ENCODE peak calls at places on chromosomes 12 and 14, in eight cellular contexts. H is stimulated activated CD4-positive, alpha-beta T cell treated with anti-CD3 and anti-CD28 coated beads, Interleukin-1b, Interleukin-23, amount 100 ng/mL, for 1 hour; O is left ventricle myocardium inferior; D is NCI-H1092; R is GM03348; U is naive thymus-derived CD4-positive, alpha-beta T cell; Q is breast epithelium; P is stimulated activated naive CD4-positive, alpha-beta T cell. Z is an unnamed sample.

GRCh38 chr14:23364164-23364571 is 804 bp downstream of the EFS start:
- DNase-seq in H (no peak), O (no peak), D (no peak), R (peak; percentile 43), U (no peak), Q (peak; percentile 77), P (no peak), Z (peak; percentile 42)

GRCh38 chr12:106981781-106982180 is 5.2 kb downstream of the MTERF2 start:
- DNase-seq in H (no peak), O (no peak), D (no peak), R (no peak), U (no peak), Q (no peak), P (no peak), Z (no peak)

GRCh38 chr12:114064497-114064896 is 98.4 kb upstream of the RBM19 start:
- DNase-seq in H (no peak), O (no peak), D (no peak), R (no peak), U (no peak), Q (no peak), P (no peak), Z (no peak)

GRCh38 chr14:78933948-78934524 is 763.9 kb downstream of the NRXN3 start:
- DNase-seq in H (no peak), O (no peak), D (peak; percentile 0), R (peak; percentile 51), U (no peak), Q (no peak), P (no peak), Z (peak; percentile 33)

GRCh38 chr12:47730341-47730744 is 5.1 kb upstream of the ENDOU start:
- DNase-seq in H (no peak), O (no peak), D (no peak), R (no peak), U (no peak), Q (no peak), P (no peak), Z (peak; percentile 50)

GRCh38 chr12:75784591-75784990 is 247.0 kb downstream of the PHLDA1 start:
- DNase-seq in H (no peak), O (peak; percentile 30), D (peak; percentile 68), R (peak; percentile 15), U (no peak), Q (peak; percentile 78), P (no peak), Z (peak; percentile 9)

GRCh38 chr14:85247071-85247470 is 282.9 kb upstream of the FLRT2 start:
- DNase-seq in H (no peak), O (no peak), D (no peak), R (no peak), U (no peak), Q (no peak), P (no peak), Z (no peak)

GRCh38 chr12:3088251-3088650 is 11.1 kb downstream of the TSPAN9 start:
- DNase-seq in H (no peak), O (no peak), D (no peak), R (peak; percentile 37), U (no peak), Q (no peak), P (no peak), Z (no peak)

GRCh38 chr14:73879027-73879426 is 7.6 kb upstream of the ZNF410 start:
- DNase-seq in H (no peak), O (no peak), D (no peak), R (no peak), U (no peak), Q (no peak), P (no peak), Z (no peak)

GRCh38 chr12:92668739-92669138 is 34.0 kb upstream of the PLEKHG7 start:
- DNase-seq in H (no peak), O (no peak), D (no peak), R (no peak), U (no peak), Q (no peak), P (no peak), Z (no peak)

GRCh38 chr12:94779520-94779919 is 129.2 kb upstream of the TMCC3 start:
- DNase-seq in H (no peak), O (no peak), D (no peak), R (peak; percentile 53), U (no peak), Q (no peak), P (no peak), Z (no peak)

GRCh38 chr12:40988335-40988734 is 199.8 kb upstream of the PDZRN4 start:
- DNase-seq in H (no peak), O (no peak), D (no peak), R (no peak), U (no peak), Q (no peak), P (no peak), Z (no peak)

GRCh38 chr14:74483321-74483720 is 9.8 kb downstream of the NPC2 start:
- DNase-seq in H (no peak), O (no peak), D (no peak), R (peak; percentile 24), U (no peak), Q (no peak), P (no peak), Z (no peak)

GRCh38 chr14:65043893-65044595 is 57.3 kb downstream of the FNTB start:
- DNase-seq in H (no peak), O (no peak), D (no peak), R (no peak), U (no peak), Q (no peak), P (no peak), Z (no peak)

GRCh38 chr12:2282321-2282720 is 229.5 kb downstream of the CACNA1C start:
- DNase-seq in H (no peak), O (no peak), D (no peak), R (no peak), U (no peak), Q (no peak), P (no peak), Z (no peak)

GRCh38 chr12:26046886-26047285 is 78.0 kb downstream of the BHLHE41 start:
- DNase-seq in H (no peak), O (no peak), D (no peak), R (no peak), U (no peak), Q (no peak), P (no peak), Z (no peak)

GRCh38 chr14:72641086-72641485 is 252.8 kb downstream of the DPF3 start:
- DNase-seq in H (no peak), O (no peak), D (no peak), R (no peak), U (no peak), Q (no peak), P (no peak), Z (no peak)

GRCh38 chr14:91903070-91903469 is 35.7 kb upstream of the TC2N start:
- DNase-seq in H (no peak), O (no peak), D (no peak), R (no peak), U (no peak), Q (no peak), P (no peak), Z (no peak)

GRCh38 chr12:104182144-104182543 is 33.4 kb upstream of the TXNRD1 start:
- DNase-seq in H (no peak), O (peak; percentile 71), D (no peak), R (peak; percentile 70), U (no peak), Q (peak; percentile 71), P (no peak), Z (peak; percentile 68)

GRCh38 chr14:63672417-63673180 is 30.9 kb upstream of the WDR89 start:
- DNase-seq in H (no peak), O (no peak), D (no peak), R (no peak), U (no peak), Q (no peak), P (no peak), Z (no peak)

GRCh38 chr14:31960039-31960438 is 117.1 kb upstream of the ARHGAP5 start:
- DNase-seq in H (no peak), O (no peak), D (no peak), R (no peak), U (no peak), Q (no peak), P (no peak), Z (no peak)

GRCh38 chr12:22684526-22685118 is 59.7 kb downstream of the ETNK1 start:
- DNase-seq in H (no peak), O (no peak), D (no peak), R (peak; percentile 29), U (no peak), Q (no peak), P (no peak), Z (no peak)

GRCh38 chr14:34043627-34044372 is 92.9 kb upstream of the EGLN3 start:
- DNase-seq in H (no peak), O (no peak), D (no peak), R (no peak), U (peak; percentile 88), Q (no peak), P (no peak), Z (no peak)

GRCh38 chr12:109680521-109681030 is 33.0 kb upstream of the FAM222A start:
- DNase-seq in H (no peak), O (no peak), D (no peak), R (no peak), U (no peak), Q (peak; percentile 64), P (no peak), Z (no peak)

GRCh38 chr14:100726812-100727564 is at the start of gene DLK1:
- DNase-seq in H (no peak), O (no peak), D (no peak), R (no peak), U (no peak), Q (no peak), P (no peak), Z (no peak)

GRCh38 chr14:95531473-95531872 is 3.4 kb upstream of the GLRX5 start:
- DNase-seq in H (no peak), O (no peak), D (no peak), R (peak; percentile 54), U (no peak), Q (no peak), P (no peak), Z (peak; percentile 72)

GRCh38 chr12:67647547-67648305 is 819 bp upstream of the DYRK2 start:
- DNase-seq in H (no peak), O (peak; percentile 83), D (peak; percentile 61), R (peak; percentile 86), U (no peak), Q (peak; percentile 80), P (peak; percentile 69), Z (peak; percentile 88)

GRCh38 chr14:104858811-104859426 is 6.1 kb upstream of the CEP170B start:
- DNase-seq in H (no peak), O (no peak), D (no peak), R (no peak), U (no peak), Q (no peak), P (no peak), Z (no peak)

GRCh38 chr12:107967170-107967569 is 161.9 kb upstream of the WSCD2 start:
- DNase-seq in H (no peak), O (no peak), D (no peak), R (no peak), U (no peak), Q (no peak), P (no peak), Z (no peak)

GRCh38 chr12:98416845-98417244 is 98.5 kb upstream of the TMPO start:
- DNase-seq in H (no peak), O (no peak), D (no peak), R (peak; percentile 53), U (no peak), Q (no peak), P (no peak), Z (no peak)

Z was measured in AG08396.